ENCODE peak calls at places on chromosomes 5 and 9, in four cellular contexts. Q is CD8-positive, alpha-beta T cell; C is mucosa of descending colon; T is HAP-1. E is an unnamed sample.

GRCh38 chr9:4832786-4833579 is 40.2 kb downstream of the RCL1 start:
- DNase-seq in Q (no peak), C (no peak), T (no peak), E (no peak)

GRCh38 chr9:94991961-94992907 is 265.7 kb downstream of the AOPEP start:
- DNase-seq in Q (no peak), C (no peak), T (no peak), E (no peak)

GRCh38 chr9:109590945-109591344 is 92.8 kb upstream of the PTPN3 start:
- DNase-seq in Q (no peak), C (no peak), T (no peak), E (no peak)

GRCh38 chr5:125286266-125286665 is 539.8 kb upstream of the ZNF608 start:
- DNase-seq in Q (no peak), C (no peak), T (no peak), E (no peak)

GRCh38 chr5:109812698-109813097 is 123.0 kb downstream of the MAN2A1 start:
- DNase-seq in Q (no peak), C (no peak), T (no peak), E (no peak)

GRCh38 chr5:112930082-112930344 is 8.0 kb upstream of the REEP5 start:
- DNase-seq in Q (peak; percentile 18), C (no peak), T (no peak), E (no peak)

GRCh38 chr5:16869821-16870796 is 66.0 kb downstream of the MYO10 start:
- DNase-seq in Q (no peak), C (no peak), T (no peak), E (no peak)

GRCh38 chr9:127537792-127538191 is 74.3 kb upstream of the STXBP1 start:
- DNase-seq in Q (no peak), C (no peak), T (no peak), E (no peak)

GRCh38 chr9:36258989-36259315 is 704 bp upstream of the GNE start:
- DNase-seq in Q (no peak), C (no peak), T (no peak), E (no peak)

GRCh38 chr5:112420111-112420864 is 1.2 kb upstream of the EPB41L4A start:
- DNase-seq in Q (no peak), C (peak; percentile 86), T (peak; percentile 36), E (peak; percentile 93)

GRCh38 chr9:97396256-97396655 is 15.6 kb upstream of the TDRD7 start:
- DNase-seq in Q (no peak), C (no peak), T (no peak), E (no peak)

GRCh38 chr5:68217476-68217984 is 2.0 kb downstream of the PIK3R1 start:
- DNase-seq in Q (no peak), C (no peak), T (no peak), E (no peak)

GRCh38 chr5:163564321-163564924 is 59.0 kb downstream of the MAT2B start:
- DNase-seq in Q (peak; percentile 64), C (no peak), T (peak; percentile 54), E (no peak)

GRCh38 chr9:68763104-68763503 is 58.1 kb downstream of the PIP5K1B start:
- DNase-seq in Q (no peak), C (no peak), T (no peak), E (no peak)

GRCh38 chr5:62607615-62608014 is 29.0 kb downstream of the LRRC70 start:
- DNase-seq in Q (no peak), C (no peak), T (no peak), E (no peak)

GRCh38 chr5:142792865-142793232 is 22.7 kb downstream of the ARHGAP26 start:
- DNase-seq in Q (no peak), C (no peak), T (no peak), E (no peak)

GRCh38 chr9:17900604-17901003 is 321.7 kb downstream of the SH3GL2 start:
- DNase-seq in Q (no peak), C (no peak), T (no peak), E (no peak)

GRCh38 chr5:1210832-1211251 is 9.4 kb downstream of the SLC6A19 start:
- DNase-seq in Q (no peak), C (peak; percentile 45), T (no peak), E (no peak)

GRCh38 chr9:19720374-19720773 is 68.5 kb downstream of the SLC24A2 start:
- DNase-seq in Q (no peak), C (no peak), T (peak; percentile 7), E (no peak)

GRCh38 chr5:88660947-88661869 is 221.8 kb downstream of the MEF2C start:
- DNase-seq in Q (no peak), C (peak; percentile 77), T (peak; percentile 95), E (peak; percentile 67)

GRCh38 chr5:8550921-8551320 is 682.0 kb downstream of the MTRR start:
- DNase-seq in Q (no peak), C (no peak), T (no peak), E (no peak)

GRCh38 chr5:34522599-34523381 is 133.3 kb upstream of the RAI14 start:
- DNase-seq in Q (peak; percentile 51), C (no peak), T (peak; percentile 65), E (peak; percentile 57)

GRCh38 chr5:123732261-123732660 is 220.3 kb downstream of the CSNK1G3 start:
- DNase-seq in Q (no peak), C (no peak), T (no peak), E (no peak)

GRCh38 chr5:144156767-144157171 is 13.7 kb downstream of the YIPF5 start:
- DNase-seq in Q (no peak), C (no peak), T (no peak), E (no peak)

GRCh38 chr5:87151547-87151946 is 116.1 kb upstream of the RASA1 start:
- DNase-seq in Q (no peak), C (no peak), T (no peak), E (no peak)

GRCh38 chr5:56076486-56076885 is 81.7 kb upstream of the IL6ST start:
- DNase-seq in Q (no peak), C (no peak), T (no peak), E (no peak)

GRCh38 chr5:15598294-15598902 is 98.4 kb downstream of the FBXL7 start:
- DNase-seq in Q (no peak), C (no peak), T (peak; percentile 13), E (no peak)

GRCh38 chr9:133199648-133200321 is 9.3 kb downstream of the OBP2B start:
- DNase-seq in Q (peak; percentile 55), C (peak; percentile 67), T (no peak), E (peak; percentile 85)

GRCh38 chr5:153402550-153402949 is 87.9 kb upstream of the GRIA1 start:
- DNase-seq in Q (no peak), C (no peak), T (no peak), E (no peak)

GRCh38 chr5:138093036-138093435 is 9.2 kb downstream of the WNT8A start:
- DNase-seq in Q (no peak), C (no peak), T (no peak), E (no peak)

GRCh38 chr5:138096363-138096762 is 12.5 kb downstream of the WNT8A start:
- DNase-seq in Q (no peak), C (no peak), T (no peak), E (no peak)

GRCh38 chr5:138092301-138092700 is 8.5 kb downstream of the WNT8A start:
- DNase-seq in Q (no peak), C (no peak), T (no peak), E (no peak)

GRCh38 chr5:138095100-138095907 is 11.5 kb downstream of the WNT8A start:
- DNase-seq in Q (no peak), C (no peak), T (peak; percentile 90), E (no peak)

GRCh38 chr5:138091685-138092084 is 7.9 kb downstream of the WNT8A start:
- DNase-seq in Q (no peak), C (no peak), T (no peak), E (no peak)
- H3K4me3 ChIP-seq in Q (no peak overlapping the region), C (no peak overlapping the region), T (no peak overlapping the region), E (no peak overlapping the region)

DNA sequence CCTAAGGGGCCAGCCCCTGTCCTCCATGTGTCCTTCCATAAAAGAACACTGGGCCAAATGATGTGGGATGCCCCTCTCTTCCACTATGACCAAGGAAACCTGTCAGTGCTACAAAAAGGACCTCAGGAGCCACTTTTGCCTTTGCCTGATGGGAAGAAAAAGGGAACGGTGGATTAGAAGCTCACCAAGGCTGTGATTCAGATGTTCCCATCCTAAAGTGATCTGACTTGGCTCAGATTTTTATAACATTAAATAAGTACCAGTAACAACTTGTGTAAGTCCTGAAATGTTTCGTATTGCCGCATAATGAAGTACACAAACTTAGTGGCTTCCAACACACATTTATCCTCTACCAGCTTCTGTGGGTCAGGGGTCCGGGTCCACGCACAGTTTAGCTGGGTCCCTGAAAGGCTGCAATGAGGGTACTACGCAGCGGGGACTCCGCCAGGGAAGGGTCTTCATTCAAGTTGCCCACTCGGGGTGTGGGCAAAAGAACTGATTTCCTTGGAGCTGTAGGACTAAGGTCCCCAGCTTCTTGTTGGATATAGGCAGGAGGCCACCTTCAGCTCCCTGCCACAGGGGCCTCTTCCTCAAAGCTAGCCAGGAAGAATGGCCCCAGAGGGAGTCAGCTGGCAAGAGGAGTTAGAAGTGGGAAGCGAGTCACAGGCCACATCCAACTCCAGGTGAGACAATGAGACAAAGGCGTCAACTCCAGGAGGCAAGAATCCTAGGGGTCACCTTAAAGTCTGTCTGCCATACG is 60.4 kb downstream of the RAPGEF1 start:
- DNase-seq in Q (no peak), C (no peak), T (no peak), E (no peak)
- H3K4me3 ChIP-seq in Q (no peak overlapping the region), C (no peak overlapping the region), T (no peak overlapping the region), E (no peak overlapping the region)

GRCh38 chr9:79764377-79764776 is 192.6 kb downstream of the TLE4 start:
- DNase-seq in Q (no peak), C (no peak), T (no peak), E (no peak)
- H3K4me3 ChIP-seq in Q (no peak overlapping the region), C (no peak overlapping the region), T (no peak overlapping the region), E (no peak overlapping the region)

GRCh38 chr9:98943682-98944129 is at the start of gene COL15A1:
- DNase-seq in Q (no peak), C (no peak), T (peak; percentile 3), E (peak; percentile 21)
- H3K4me3 ChIP-seq in Q (no peak within 1 kb of the TSS), C (no peak within 1 kb of the TSS), T (no peak within 1 kb of the TSS), E (peak within 1 kb of the TSS; percentile 23)

GRCh38 chr5:151449836-151450235 is 2.4 kb downstream of the SLC36A1 start:
- DNase-seq in Q (no peak), C (no peak), T (no peak), E (no peak)

GRCh38 chr5:151447174-151448037 is at the start of gene SLC36A1:
- DNase-seq in Q (peak; percentile 91), C (peak; percentile 96), T (peak; percentile 94), E (peak; percentile 96)

GRCh38 chr5:151450605-151451004 is 3.2 kb downstream of the SLC36A1 start:
- DNase-seq in Q (no peak), C (no peak), T (no peak), E (no peak)

GRCh38 chr5:151448038-151448985 is 909 bp downstream of the SLC36A1 start:
- DNase-seq in Q (peak; percentile 19), C (no peak), T (peak; percentile 44), E (peak; percentile 63)

GRCh38 chr5:151449288-151449687 is 1.9 kb downstream of the SLC36A1 start:
- DNase-seq in Q (no peak), C (no peak), T (peak; percentile 15), E (no peak)
- H3K4me3 ChIP-seq in Q (no peak overlapping the region), C (no peak overlapping the region), T (peak overlapping the region; percentile 80), E (no peak overlapping the region)

GRCh38 chr5:120457839-120458507 is 6.1 kb upstream of the PRR16 start:
- DNase-seq in Q (peak; percentile 18), C (peak; percentile 74), T (peak; percentile 50), E (peak; percentile 72)
- H3K4me3 ChIP-seq in Q (peak overlapping the region; percentile 43), C (no peak overlapping the region), T (peak overlapping the region; percentile 21), E (peak overlapping the region; percentile 26)